ENCODE peak calls at places on chromosomes 16 and 17, in ten cellular contexts. One of them, this sample, is unnamed. For H3K27me3, the result is how much of the 10 kb centered on the place peaks cover.

GRCh38 chr16:24139282-24139681 is 116.9 kb upstream of the CACNG3 start:
- DNase-seq in esophagus muscularis mucosa: no peak
- DNase-seq in cardiac muscle cell: no peak
- DNase-seq in neuronal stem cell: no peak
- DNase-seq in adrenal gland: no peak
- DNase-seq in small intestine: no peak
- DNase-seq in CD8-positive, alpha-beta memory T cell: no peak
- DNase-seq in ovary: no peak
- DNase-seq in SK-N-SH: no peak
- DNase-seq in mammary epithelial cell: peak
- DNase-seq in this sample: no peak

GRCh38 chr16:81582655-81583441 is 138.2 kb downstream of the CMIP start:
- DNase-seq in esophagus muscularis mucosa: no peak
- DNase-seq in cardiac muscle cell: peak
- DNase-seq in neuronal stem cell: no peak
- DNase-seq in adrenal gland: peak
- DNase-seq in small intestine: peak
- DNase-seq in CD8-positive, alpha-beta memory T cell: no peak
- DNase-seq in ovary: no peak
- DNase-seq in SK-N-SH: no peak
- DNase-seq in mammary epithelial cell: no peak
- DNase-seq in this sample: no peak

GRCh38 chr17:62109378-62109902 is 44.4 kb upstream of the MED13 start:
- DNase-seq in esophagus muscularis mucosa: no peak
- DNase-seq in cardiac muscle cell: peak
- DNase-seq in neuronal stem cell: peak
- DNase-seq in adrenal gland: peak
- DNase-seq in small intestine: peak
- DNase-seq in CD8-positive, alpha-beta memory T cell: peak
- DNase-seq in ovary: no peak
- DNase-seq in SK-N-SH: peak
- DNase-seq in mammary epithelial cell: peak
- DNase-seq in this sample: peak

GRCh38 chr16:28977703-28978641 is 3.4 kb downstream of the SPNS1 start:
- DNase-seq in esophagus muscularis mucosa: no peak
- DNase-seq in cardiac muscle cell: no peak
- DNase-seq in neuronal stem cell: no peak
- DNase-seq in adrenal gland: no peak
- DNase-seq in small intestine: peak
- DNase-seq in CD8-positive, alpha-beta memory T cell: no peak
- DNase-seq in ovary: no peak
- DNase-seq in SK-N-SH: no peak
- DNase-seq in mammary epithelial cell: no peak
- DNase-seq in this sample: no peak

GRCh38 chr17:5499790-5500189 is 13.4 kb downstream of the MIS12 start:
- DNase-seq in esophagus muscularis mucosa: no peak
- DNase-seq in cardiac muscle cell: no peak
- DNase-seq in neuronal stem cell: peak
- DNase-seq in adrenal gland: no peak
- DNase-seq in small intestine: no peak
- DNase-seq in CD8-positive, alpha-beta memory T cell: no peak
- DNase-seq in ovary: peak
- DNase-seq in SK-N-SH: peak
- DNase-seq in mammary epithelial cell: no peak
- DNase-seq in this sample: no peak

GRCh38 chr17:67165201-67165600 is 79.8 kb downstream of the HELZ start:
- DNase-seq in esophagus muscularis mucosa: no peak
- DNase-seq in cardiac muscle cell: peak
- DNase-seq in neuronal stem cell: no peak
- DNase-seq in adrenal gland: peak
- DNase-seq in small intestine: no peak
- DNase-seq in CD8-positive, alpha-beta memory T cell: no peak
- DNase-seq in ovary: no peak
- DNase-seq in SK-N-SH: no peak
- DNase-seq in mammary epithelial cell: no peak
- DNase-seq in this sample: no peak

GRCh38 chr17:74759243-74759801 is 10.9 kb downstream of the NHERF1 start:
- DNase-seq in esophagus muscularis mucosa: no peak
- DNase-seq in cardiac muscle cell: no peak
- DNase-seq in neuronal stem cell: no peak
- DNase-seq in adrenal gland: no peak
- DNase-seq in small intestine: peak
- DNase-seq in CD8-positive, alpha-beta memory T cell: peak
- DNase-seq in ovary: no peak
- DNase-seq in SK-N-SH: peak
- DNase-seq in mammary epithelial cell: no peak
- DNase-seq in this sample: no peak

GRCh38 chr17:68766640-68767039 is 165.5 kb upstream of the FAM20A start:
- DNase-seq in esophagus muscularis mucosa: no peak
- DNase-seq in cardiac muscle cell: no peak
- DNase-seq in neuronal stem cell: no peak
- DNase-seq in adrenal gland: no peak
- DNase-seq in small intestine: no peak
- DNase-seq in CD8-positive, alpha-beta memory T cell: no peak
- DNase-seq in ovary: no peak
- DNase-seq in SK-N-SH: no peak
- DNase-seq in mammary epithelial cell: no peak
- DNase-seq in this sample: no peak

GRCh38 chr17:7887038-7887481 is 1.5 kb upstream of the CHD3 start:
- DNase-seq in esophagus muscularis mucosa: no peak
- DNase-seq in cardiac muscle cell: no peak
- DNase-seq in neuronal stem cell: no peak
- DNase-seq in adrenal gland: no peak
- DNase-seq in small intestine: no peak
- DNase-seq in CD8-positive, alpha-beta memory T cell: no peak
- DNase-seq in ovary: no peak
- DNase-seq in SK-N-SH: no peak
- DNase-seq in mammary epithelial cell: no peak
- DNase-seq in this sample: no peak

GRCh38 chr17:40540448-40540847 is 24.8 kb downstream of the CCR7 start:
- DNase-seq in esophagus muscularis mucosa: no peak
- DNase-seq in cardiac muscle cell: no peak
- DNase-seq in neuronal stem cell: no peak
- DNase-seq in adrenal gland: no peak
- DNase-seq in small intestine: no peak
- DNase-seq in CD8-positive, alpha-beta memory T cell: peak
- DNase-seq in ovary: peak
- DNase-seq in SK-N-SH: no peak
- DNase-seq in mammary epithelial cell: no peak
- DNase-seq in this sample: no peak

GRCh38 chr17:35705705-35706104 is 25.7 kb upstream of the RASL10B start:
- DNase-seq in esophagus muscularis mucosa: no peak
- DNase-seq in cardiac muscle cell: no peak
- DNase-seq in neuronal stem cell: no peak
- DNase-seq in adrenal gland: no peak
- DNase-seq in small intestine: no peak
- DNase-seq in CD8-positive, alpha-beta memory T cell: no peak
- DNase-seq in ovary: no peak
- DNase-seq in SK-N-SH: no peak
- DNase-seq in mammary epithelial cell: no peak
- DNase-seq in this sample: no peak

GRCh38 chr17:78974635-78975591 is 4.8 kb downstream of the LGALS3BP start:
- DNase-seq in esophagus muscularis mucosa: peak
- DNase-seq in cardiac muscle cell: peak
- DNase-seq in neuronal stem cell: no peak
- DNase-seq in adrenal gland: peak
- DNase-seq in small intestine: no peak
- DNase-seq in CD8-positive, alpha-beta memory T cell: no peak
- DNase-seq in ovary: peak
- DNase-seq in SK-N-SH: no peak
- DNase-seq in mammary epithelial cell: peak
- DNase-seq in this sample: peak

GRCh38 chr17:56674401-56674925 is 81.0 kb downstream of the NOG start:
- DNase-seq in esophagus muscularis mucosa: no peak
- DNase-seq in cardiac muscle cell: no peak
- DNase-seq in neuronal stem cell: no peak
- DNase-seq in adrenal gland: no peak
- DNase-seq in small intestine: no peak
- DNase-seq in CD8-positive, alpha-beta memory T cell: no peak
- DNase-seq in ovary: no peak
- DNase-seq in SK-N-SH: no peak
- DNase-seq in mammary epithelial cell: peak
- DNase-seq in this sample: no peak
- H3K27me3 ChIP-seq in esophagus muscularis mucosa: under half
- H3K27me3 ChIP-seq in cardiac muscle cell: under half
- H3K27me3 ChIP-seq in neuronal stem cell: under half
- H3K27me3 ChIP-seq in adrenal gland: under half
- H3K27me3 ChIP-seq in small intestine: under half
- H3K27me3 ChIP-seq in CD8-positive, alpha-beta memory T cell: under half
- H3K27me3 ChIP-seq in ovary: under half
- H3K27me3 ChIP-seq in SK-N-SH: under half
- H3K27me3 ChIP-seq in mammary epithelial cell: under half
- H3K27me3 ChIP-seq in this sample: under half

GRCh38 chr17:18259621-18260331 is 686 bp upstream of the MIEF2 start:
- DNase-seq in esophagus muscularis mucosa: no peak
- DNase-seq in cardiac muscle cell: no peak
- DNase-seq in neuronal stem cell: no peak
- DNase-seq in adrenal gland: no peak
- DNase-seq in small intestine: no peak
- DNase-seq in CD8-positive, alpha-beta memory T cell: no peak
- DNase-seq in ovary: no peak
- DNase-seq in SK-N-SH: peak
- DNase-seq in mammary epithelial cell: peak
- DNase-seq in this sample: no peak
- H3K4me3 ChIP-seq in esophagus muscularis mucosa: peak
- H3K4me3 ChIP-seq in cardiac muscle cell: peak
- H3K4me3 ChIP-seq in neuronal stem cell: peak
- H3K4me3 ChIP-seq in adrenal gland: peak
- H3K4me3 ChIP-seq in small intestine: peak
- H3K4me3 ChIP-seq in CD8-positive, alpha-beta memory T cell: peak
- H3K4me3 ChIP-seq in ovary: peak
- H3K4me3 ChIP-seq in SK-N-SH: peak
- H3K4me3 ChIP-seq in mammary epithelial cell: peak
- H3K4me3 ChIP-seq in this sample: peak

GRCh38 chr16:35306915-35307314 is 1847.5 kb downstream of the TP53TG3F start:
- DNase-seq in esophagus muscularis mucosa: no peak
- DNase-seq in cardiac muscle cell: no peak
- DNase-seq in neuronal stem cell: no peak
- DNase-seq in adrenal gland: no peak
- DNase-seq in small intestine: no peak
- DNase-seq in CD8-positive, alpha-beta memory T cell: no peak
- DNase-seq in ovary: no peak
- DNase-seq in SK-N-SH: no peak
- DNase-seq in mammary epithelial cell: peak
- DNase-seq in this sample: no peak

GRCh38 chr16:35310999-35311398 is 1851.6 kb downstream of the TP53TG3F start:
- DNase-seq in esophagus muscularis mucosa: peak
- DNase-seq in cardiac muscle cell: no peak
- DNase-seq in neuronal stem cell: no peak
- DNase-seq in adrenal gland: no peak
- DNase-seq in small intestine: no peak
- DNase-seq in CD8-positive, alpha-beta memory T cell: no peak
- DNase-seq in ovary: no peak
- DNase-seq in SK-N-SH: no peak
- DNase-seq in mammary epithelial cell: no peak
- DNase-seq in this sample: no peak

GRCh38 chr16:35308674-35309073 is 1849.3 kb downstream of the TP53TG3F start:
- DNase-seq in esophagus muscularis mucosa: no peak
- DNase-seq in cardiac muscle cell: no peak
- DNase-seq in neuronal stem cell: no peak
- DNase-seq in adrenal gland: no peak
- DNase-seq in small intestine: no peak
- DNase-seq in CD8-positive, alpha-beta memory T cell: no peak
- DNase-seq in ovary: no peak
- DNase-seq in SK-N-SH: no peak
- DNase-seq in mammary epithelial cell: peak
- DNase-seq in this sample: no peak

GRCh38 chr16:35314298-35314697 is 1854.9 kb downstream of the TP53TG3F start:
- DNase-seq in esophagus muscularis mucosa: peak
- DNase-seq in cardiac muscle cell: no peak
- DNase-seq in neuronal stem cell: no peak
- DNase-seq in adrenal gland: no peak
- DNase-seq in small intestine: no peak
- DNase-seq in CD8-positive, alpha-beta memory T cell: no peak
- DNase-seq in ovary: no peak
- DNase-seq in SK-N-SH: no peak
- DNase-seq in mammary epithelial cell: no peak
- DNase-seq in this sample: no peak

DNA sequence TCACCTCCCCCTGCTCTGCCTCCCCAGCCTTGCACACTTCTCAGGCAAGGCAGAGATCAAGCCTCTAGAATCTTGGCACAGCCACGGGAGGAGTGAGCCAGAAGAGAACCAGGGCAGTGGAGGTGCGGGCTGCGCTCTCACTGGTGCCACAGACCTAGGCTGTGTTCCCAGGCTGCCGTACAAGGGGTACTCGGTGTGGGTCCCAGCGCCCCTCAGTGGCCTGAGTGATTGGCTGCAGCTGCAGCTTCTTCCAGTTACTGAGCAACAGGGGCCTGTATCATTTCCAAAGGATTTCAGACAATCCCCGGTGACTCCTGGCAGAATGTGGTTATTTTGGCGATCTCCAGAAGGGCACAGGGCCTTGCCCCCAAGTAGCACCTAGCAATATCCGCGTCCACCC is 1852.1 kb downstream of the TP53TG3F start:
- DNase-seq in esophagus muscularis mucosa: no peak
- DNase-seq in cardiac muscle cell: no peak
- DNase-seq in neuronal stem cell: no peak
- DNase-seq in adrenal gland: no peak
- DNase-seq in small intestine: no peak
- DNase-seq in CD8-positive, alpha-beta memory T cell: no peak
- DNase-seq in ovary: no peak
- DNase-seq in SK-N-SH: peak
- DNase-seq in mammary epithelial cell: no peak
- DNase-seq in this sample: no peak
- H3K27me3 ChIP-seq in esophagus muscularis mucosa: under half
- H3K27me3 ChIP-seq in cardiac muscle cell: under half
- H3K27me3 ChIP-seq in neuronal stem cell: under half
- H3K27me3 ChIP-seq in adrenal gland: under half
- H3K27me3 ChIP-seq in small intestine: under half
- H3K27me3 ChIP-seq in CD8-positive, alpha-beta memory T cell: under half
- H3K27me3 ChIP-seq in ovary: under half
- H3K27me3 ChIP-seq in SK-N-SH: under half
- H3K27me3 ChIP-seq in mammary epithelial cell: under half
- H3K27me3 ChIP-seq in this sample: under half

DNA sequence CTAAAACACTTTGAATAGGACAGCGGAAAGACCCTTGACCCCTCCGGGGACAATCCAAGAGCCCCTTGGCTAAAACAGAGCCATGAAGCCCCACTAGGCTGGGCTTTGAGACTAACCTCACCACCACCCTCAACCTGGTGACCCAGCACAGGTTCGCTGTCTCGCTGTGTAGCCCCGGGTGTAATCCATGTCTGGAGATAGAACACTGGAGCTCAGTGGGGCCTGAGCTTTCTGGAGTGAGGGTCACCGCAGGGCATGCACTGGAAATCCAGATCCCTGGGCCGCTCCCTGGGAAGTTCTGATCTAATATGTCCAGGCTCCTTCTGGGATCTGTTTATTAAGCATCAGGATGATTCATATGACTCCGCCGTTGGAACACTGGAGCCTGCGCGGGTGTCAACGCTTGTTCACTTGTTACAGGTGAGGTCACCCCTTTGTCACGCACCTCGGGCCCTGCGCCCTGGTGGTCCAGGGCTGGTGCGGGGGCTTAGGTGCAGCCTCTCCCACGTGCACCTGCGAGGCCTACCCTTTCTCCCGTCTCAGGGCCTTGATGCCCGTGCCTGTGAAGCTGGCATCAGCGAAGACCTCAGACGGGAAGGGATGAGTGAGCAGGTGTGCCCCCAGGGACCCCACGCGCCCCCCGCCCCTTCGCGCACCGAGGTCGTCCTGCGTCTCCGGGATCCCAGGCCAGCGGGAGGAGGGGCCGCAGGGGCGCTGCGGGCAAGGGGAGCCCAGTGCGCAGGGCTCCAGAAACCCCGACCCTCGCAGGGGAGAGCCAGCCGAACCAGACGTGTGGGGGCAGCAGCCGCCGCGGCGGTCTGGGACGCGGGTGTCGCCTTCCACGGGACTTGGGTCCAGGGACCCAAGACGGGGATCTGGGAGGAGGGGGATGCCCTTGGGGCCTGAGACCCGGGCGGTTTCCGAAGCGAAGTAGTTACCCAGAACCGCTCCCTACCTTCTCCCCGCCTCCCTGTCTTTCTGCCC is 224.1 kb upstream of the FOXF1 start:
- DNase-seq in esophagus muscularis mucosa: no peak
- DNase-seq in cardiac muscle cell: no peak
- DNase-seq in neuronal stem cell: no peak
- DNase-seq in adrenal gland: no peak
- DNase-seq in small intestine: no peak
- DNase-seq in CD8-positive, alpha-beta memory T cell: no peak
- DNase-seq in ovary: no peak
- DNase-seq in SK-N-SH: no peak
- DNase-seq in mammary epithelial cell: peak
- DNase-seq in this sample: no peak
- H3K4me3 ChIP-seq in esophagus muscularis mucosa: peak
- H3K4me3 ChIP-seq in cardiac muscle cell: peak
- H3K4me3 ChIP-seq in neuronal stem cell: no peak
- H3K4me3 ChIP-seq in adrenal gland: no peak
- H3K4me3 ChIP-seq in small intestine: no peak
- H3K4me3 ChIP-seq in CD8-positive, alpha-beta memory T cell: no peak
- H3K4me3 ChIP-seq in ovary: no peak
- H3K4me3 ChIP-seq in SK-N-SH: no peak
- H3K4me3 ChIP-seq in mammary epithelial cell: no peak
- H3K4me3 ChIP-seq in this sample: peak